ENCODE peak calls at places on chromosome 21, in seven cellular contexts. One of them, this sample, is unnamed.

GRCh38 chr21:43810505-43811261 is 21.3 kb downstream of the RRP1 start:
- DNase-seq in transverse colon: peak; percentile 93
- DNase-seq in upper lobe of left lung: peak; percentile 90
- DNase-seq in prostate gland: peak; percentile 74
- DNase-seq in GM23338: peak; percentile 89
- DNase-seq in GM12892: peak; percentile 99
- DNase-seq in suprapubic skin: peak; percentile 89
- DNase-seq in this sample: peak; percentile 86

GRCh38 chr21:27569831-27570230 is 602.9 kb upstream of the ADAMTS5 start:
- DNase-seq in transverse colon: no peak
- DNase-seq in upper lobe of left lung: no peak
- DNase-seq in prostate gland: no peak
- DNase-seq in GM23338: no peak
- DNase-seq in GM12892: no peak
- DNase-seq in suprapubic skin: no peak
- DNase-seq in this sample: no peak

GRCh38 chr21:26966360-26966977 is 419 bp downstream of the ADAMTS5 start:
- DNase-seq in transverse colon: no peak
- DNase-seq in upper lobe of left lung: no peak
- DNase-seq in prostate gland: no peak
- DNase-seq in GM23338: peak; percentile 50
- DNase-seq in GM12892: no peak
- DNase-seq in suprapubic skin: peak; percentile 79
- DNase-seq in this sample: peak; percentile 69

GRCh38 chr21:24895885-24896734 is 711.2 kb downstream of the MRPL39 start:
- DNase-seq in transverse colon: peak; percentile 19
- DNase-seq in upper lobe of left lung: no peak
- DNase-seq in prostate gland: peak; percentile 18
- DNase-seq in GM23338: peak; percentile 66
- DNase-seq in GM12892: no peak
- DNase-seq in suprapubic skin: no peak
- DNase-seq in this sample: no peak

GRCh38 chr21:16285646-16286223 is 556.0 kb downstream of the USP25 start:
- DNase-seq in transverse colon: no peak
- DNase-seq in upper lobe of left lung: no peak
- DNase-seq in prostate gland: no peak
- DNase-seq in GM23338: no peak
- DNase-seq in GM12892: no peak
- DNase-seq in suprapubic skin: no peak
- DNase-seq in this sample: no peak

GRCh38 chr21:35783686-35784085 is 276.6 kb downstream of the SETD4 start:
- DNase-seq in transverse colon: no peak
- DNase-seq in upper lobe of left lung: no peak
- DNase-seq in prostate gland: no peak
- DNase-seq in GM23338: no peak
- DNase-seq in GM12892: no peak
- DNase-seq in suprapubic skin: no peak
- DNase-seq in this sample: no peak

GRCh38 chr21:36155603-36156338 is 853 bp upstream of the DOP1B start:
- DNase-seq in transverse colon: peak; percentile 72
- DNase-seq in upper lobe of left lung: peak; percentile 89
- DNase-seq in prostate gland: peak; percentile 69
- DNase-seq in GM23338: peak; percentile 49
- DNase-seq in GM12892: no peak
- DNase-seq in suprapubic skin: no peak
- DNase-seq in this sample: peak; percentile 69

GRCh38 chr21:38067086-38067739 is 151.0 kb upstream of the KCNJ6 start:
- DNase-seq in transverse colon: no peak
- DNase-seq in upper lobe of left lung: no peak
- DNase-seq in prostate gland: no peak
- DNase-seq in GM23338: no peak
- DNase-seq in GM12892: no peak
- DNase-seq in suprapubic skin: no peak
- DNase-seq in this sample: no peak

GRCh38 chr21:20882462-20883415 is 115.5 kb upstream of the NCAM2 start:
- DNase-seq in transverse colon: peak; percentile 21
- DNase-seq in upper lobe of left lung: peak; percentile 21
- DNase-seq in prostate gland: no peak
- DNase-seq in GM23338: peak; percentile 86
- DNase-seq in GM12892: no peak
- DNase-seq in suprapubic skin: no peak
- DNase-seq in this sample: no peak

GRCh38 chr21:40029888-40030287 is 162.7 kb downstream of the PCP4 start:
- DNase-seq in transverse colon: no peak
- DNase-seq in upper lobe of left lung: no peak
- DNase-seq in prostate gland: no peak
- DNase-seq in GM23338: no peak
- DNase-seq in GM12892: no peak
- DNase-seq in suprapubic skin: no peak
- DNase-seq in this sample: no peak

GRCh38 chr21:37348664-37349063 is 17.9 kb upstream of the DYRK1A start:
- DNase-seq in transverse colon: no peak
- DNase-seq in upper lobe of left lung: no peak
- DNase-seq in prostate gland: no peak
- DNase-seq in GM23338: peak; percentile 64
- DNase-seq in GM12892: no peak
- DNase-seq in suprapubic skin: no peak
- DNase-seq in this sample: no peak

GRCh38 chr21:36994501-36995189 is 11.9 kb upstream of the RIPPLY3 start:
- DNase-seq in transverse colon: no peak
- DNase-seq in upper lobe of left lung: no peak
- DNase-seq in prostate gland: no peak
- DNase-seq in GM23338: peak; percentile 94
- DNase-seq in GM12892: no peak
- DNase-seq in suprapubic skin: no peak
- DNase-seq in this sample: no peak

GRCh38 chr21:38221594-38221993 is 35.2 kb upstream of the KCNJ15 start:
- DNase-seq in transverse colon: no peak
- DNase-seq in upper lobe of left lung: no peak
- DNase-seq in prostate gland: no peak
- DNase-seq in GM23338: no peak
- DNase-seq in GM12892: no peak
- DNase-seq in suprapubic skin: no peak
- DNase-seq in this sample: no peak

GRCh38 chr21:16476056-16476850 is 746.5 kb downstream of the USP25 start:
- DNase-seq in transverse colon: no peak
- DNase-seq in upper lobe of left lung: no peak
- DNase-seq in prostate gland: no peak
- DNase-seq in GM23338: no peak
- DNase-seq in GM12892: no peak
- DNase-seq in suprapubic skin: no peak
- DNase-seq in this sample: no peak

GRCh38 chr21:38323721-38324591 is 67.2 kb downstream of the KCNJ15 start:
- DNase-seq in transverse colon: no peak
- DNase-seq in upper lobe of left lung: no peak
- DNase-seq in prostate gland: peak; percentile 39
- DNase-seq in GM23338: peak; percentile 83
- DNase-seq in GM12892: no peak
- DNase-seq in suprapubic skin: no peak
- DNase-seq in this sample: no peak

GRCh38 chr21:36743008-36743407 is 44.1 kb downstream of the SIM2 start:
- DNase-seq in transverse colon: no peak
- DNase-seq in upper lobe of left lung: no peak
- DNase-seq in prostate gland: no peak
- DNase-seq in GM23338: no peak
- DNase-seq in GM12892: no peak
- DNase-seq in suprapubic skin: no peak
- DNase-seq in this sample: no peak

GRCh38 chr21:43733529-43734071 is 14.7 kb downstream of the PDXK start:
- DNase-seq in transverse colon: peak; percentile 51
- DNase-seq in upper lobe of left lung: no peak
- DNase-seq in prostate gland: no peak
- DNase-seq in GM23338: no peak
- DNase-seq in GM12892: no peak
- DNase-seq in suprapubic skin: no peak
- DNase-seq in this sample: no peak

GRCh38 chr21:43814215-43815106 is 25.1 kb downstream of the RRP1 start:
- DNase-seq in transverse colon: no peak
- DNase-seq in upper lobe of left lung: no peak
- DNase-seq in prostate gland: no peak
- DNase-seq in GM23338: peak; percentile 62
- DNase-seq in GM12892: no peak
- DNase-seq in suprapubic skin: no peak
- DNase-seq in this sample: no peak

GRCh38 chr21:34889287-34889536 is 159.9 kb downstream of the RUNX1 start:
- DNase-seq in transverse colon: peak; percentile 50
- DNase-seq in upper lobe of left lung: peak; percentile 53
- DNase-seq in prostate gland: peak; percentile 39
- DNase-seq in GM23338: peak; percentile 46
- DNase-seq in GM12892: no peak
- DNase-seq in suprapubic skin: no peak
- DNase-seq in this sample: peak; percentile 75

GRCh38 chr21:34364921-34365320 is 1.1 kb downstream of the KCNE2 start:
- DNase-seq in transverse colon: no peak
- DNase-seq in upper lobe of left lung: no peak
- DNase-seq in prostate gland: no peak
- DNase-seq in GM23338: no peak
- DNase-seq in GM12892: no peak
- DNase-seq in suprapubic skin: peak; percentile 28
- DNase-seq in this sample: no peak

GRCh38 chr21:41369105-41369914 is 7.5 kb downstream of the MX2 start:
- DNase-seq in transverse colon: no peak
- DNase-seq in upper lobe of left lung: peak; percentile 44
- DNase-seq in prostate gland: no peak
- DNase-seq in GM23338: peak; percentile 83
- DNase-seq in GM12892: peak; percentile 49
- DNase-seq in suprapubic skin: peak; percentile 80
- DNase-seq in this sample: peak; percentile 69

GRCh38 chr21:38140192-38140905 is 116.4 kb upstream of the KCNJ15 start:
- DNase-seq in transverse colon: no peak
- DNase-seq in upper lobe of left lung: peak; percentile 86
- DNase-seq in prostate gland: peak; percentile 64
- DNase-seq in GM23338: no peak
- DNase-seq in GM12892: no peak
- DNase-seq in suprapubic skin: no peak
- DNase-seq in this sample: no peak

GRCh38 chr21:42382915-42383314 is 12.9 kb downstream of the TMPRSS3 start:
- DNase-seq in transverse colon: no peak
- DNase-seq in upper lobe of left lung: no peak
- DNase-seq in prostate gland: no peak
- DNase-seq in GM23338: no peak
- DNase-seq in GM12892: no peak
- DNase-seq in suprapubic skin: no peak
- DNase-seq in this sample: no peak
- TF ChIP-seq POLR2AphosphoS5 in transverse colon: no peak
- TF ChIP-seq POLR2AphosphoS5 in upper lobe of left lung: no peak
- TF ChIP-seq POLR2AphosphoS5 in prostate gland: no peak
- TF ChIP-seq POLR2AphosphoS5 in GM23338: no peak
- TF ChIP-seq POLR2AphosphoS5 in GM12892: no peak
- TF ChIP-seq POLR2AphosphoS5 in suprapubic skin: no peak
- TF ChIP-seq POLR2AphosphoS5 in this sample: no peak

GRCh38 chr21:31335957-31336738 is 7.9 kb downstream of the TIAM1 start:
- DNase-seq in transverse colon: no peak
- DNase-seq in upper lobe of left lung: no peak
- DNase-seq in prostate gland: no peak
- DNase-seq in GM23338: no peak
- DNase-seq in GM12892: no peak
- DNase-seq in suprapubic skin: no peak
- DNase-seq in this sample: peak; percentile 70
- TF ChIP-seq POLR2AphosphoS5 in transverse colon: no peak
- TF ChIP-seq POLR2AphosphoS5 in upper lobe of left lung: no peak
- TF ChIP-seq POLR2AphosphoS5 in prostate gland: no peak
- TF ChIP-seq POLR2AphosphoS5 in GM23338: no peak
- TF ChIP-seq POLR2AphosphoS5 in GM12892: no peak
- TF ChIP-seq POLR2AphosphoS5 in suprapubic skin: no peak
- TF ChIP-seq POLR2AphosphoS5 in this sample: no peak

DNA sequence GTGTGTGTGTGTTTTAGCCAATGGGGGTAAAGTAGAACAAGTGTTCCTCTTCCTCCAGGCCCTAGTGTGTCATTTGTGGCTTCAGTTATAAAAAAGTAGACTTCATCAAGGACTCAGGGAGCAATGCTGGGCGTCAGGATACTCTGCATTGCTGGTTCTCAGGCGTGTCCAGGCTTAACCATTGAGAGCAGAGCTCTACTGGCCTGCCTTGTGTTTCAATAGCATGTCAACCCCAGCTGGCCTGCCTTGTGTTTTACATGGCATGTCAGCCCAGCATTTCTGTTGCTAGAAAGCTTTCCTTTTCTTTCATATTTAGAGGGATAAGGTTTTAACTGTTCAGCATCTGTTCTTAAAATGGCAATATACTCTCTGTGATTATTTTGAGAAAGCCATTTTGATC is 117.6 kb upstream of the TMPRSS15 start:
- DNase-seq in transverse colon: no peak
- DNase-seq in upper lobe of left lung: no peak
- DNase-seq in prostate gland: no peak
- DNase-seq in GM23338: no peak
- DNase-seq in GM12892: no peak
- DNase-seq in suprapubic skin: no peak
- DNase-seq in this sample: no peak
- TF ChIP-seq POLR2AphosphoS5 in transverse colon: no peak
- TF ChIP-seq POLR2AphosphoS5 in upper lobe of left lung: no peak
- TF ChIP-seq POLR2AphosphoS5 in prostate gland: no peak
- TF ChIP-seq POLR2AphosphoS5 in GM23338: no peak
- TF ChIP-seq POLR2AphosphoS5 in GM12892: no peak
- TF ChIP-seq POLR2AphosphoS5 in suprapubic skin: no peak
- TF ChIP-seq POLR2AphosphoS5 in this sample: no peak

GRCh38 chr21:44867464-44867863 is 6.0 kb downstream of the PTTG1IP start:
- DNase-seq in transverse colon: no peak
- DNase-seq in upper lobe of left lung: no peak
- DNase-seq in prostate gland: no peak
- DNase-seq in GM23338: no peak
- DNase-seq in GM12892: no peak
- DNase-seq in suprapubic skin: no peak
- DNase-seq in this sample: no peak

GRCh38 chr21:44867999-44868700 is 5.3 kb downstream of the PTTG1IP start:
- DNase-seq in transverse colon: no peak
- DNase-seq in upper lobe of left lung: peak; percentile 36
- DNase-seq in prostate gland: no peak
- DNase-seq in GM23338: no peak
- DNase-seq in GM12892: no peak
- DNase-seq in suprapubic skin: no peak
- DNase-seq in this sample: peak; percentile 60

GRCh38 chr21:44865561-44866280 is 7.8 kb downstream of the PTTG1IP start:
- DNase-seq in transverse colon: no peak
- DNase-seq in upper lobe of left lung: peak; percentile 75
- DNase-seq in prostate gland: no peak
- DNase-seq in GM23338: no peak
- DNase-seq in GM12892: no peak
- DNase-seq in suprapubic skin: no peak
- DNase-seq in this sample: peak; percentile 59

GRCh38 chr21:44868707-44869106 is 4.8 kb downstream of the PTTG1IP start:
- DNase-seq in transverse colon: no peak
- DNase-seq in upper lobe of left lung: no peak
- DNase-seq in prostate gland: no peak
- DNase-seq in GM23338: no peak
- DNase-seq in GM12892: no peak
- DNase-seq in suprapubic skin: no peak
- DNase-seq in this sample: no peak

DNA sequence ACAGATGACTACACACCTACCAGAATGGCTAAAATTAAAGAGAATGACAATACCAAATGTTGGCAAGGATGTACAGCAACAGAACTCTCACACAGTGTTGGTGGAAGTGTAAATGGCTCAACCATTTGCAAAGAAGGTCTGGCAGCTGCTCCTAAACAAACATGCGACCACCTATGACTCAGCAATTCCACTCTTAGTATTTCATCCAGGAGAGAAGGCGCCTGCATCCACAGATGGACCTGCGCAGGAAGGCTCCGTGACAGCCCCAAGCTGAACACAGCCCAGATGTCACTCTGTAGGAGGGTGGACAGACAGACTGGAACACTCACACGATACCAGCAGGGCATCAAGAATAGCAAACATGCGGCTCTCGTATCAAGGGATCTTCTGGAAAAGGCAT is 6.7 kb downstream of the PTTG1IP start:
- DNase-seq in transverse colon: no peak
- DNase-seq in upper lobe of left lung: no peak
- DNase-seq in prostate gland: no peak
- DNase-seq in GM23338: no peak
- DNase-seq in GM12892: no peak
- DNase-seq in suprapubic skin: no peak
- DNase-seq in this sample: no peak
- TF ChIP-seq POLR2AphosphoS5 in transverse colon: no peak
- TF ChIP-seq POLR2AphosphoS5 in upper lobe of left lung: no peak
- TF ChIP-seq POLR2AphosphoS5 in prostate gland: no peak
- TF ChIP-seq POLR2AphosphoS5 in GM23338: no peak
- TF ChIP-seq POLR2AphosphoS5 in GM12892: no peak
- TF ChIP-seq POLR2AphosphoS5 in suprapubic skin: no peak
- TF ChIP-seq POLR2AphosphoS5 in this sample: peak; percentile 17

This sample was measured in sigmoid colon.